ENCODE peak calls at places on chromosomes 6 and 20, in six cellular contexts. V is IMR-90, Y is H1, R is neuronal stem cell, D is H9, W is trophoblast cell. F is an unnamed sample.

GRCh38 chr6:157592566-157592965 is 211.6 kb downstream of the ZDHHC14 start:
- DNase-seq in V (no peak), Y (peak), R (no peak), D (no peak), W (no peak), F (no peak)

GRCh38 chr6:83308833-83309232 is 115.7 kb downstream of the RWDD2A start:
- DNase-seq in V (no peak), Y (no peak), R (no peak), D (no peak), W (no peak), F (no peak)

GRCh38 chr20:57090590-57091560 is 175.6 kb downstream of the BMP7 start:
- DNase-seq in V (no peak), Y (no peak), R (no peak), D (no peak), W (no peak), F (no peak)

GRCh38 chr6:143426025-143426424 is 24.5 kb downstream of the ADAT2 start:
- DNase-seq in V (no peak), Y (no peak), R (no peak), D (no peak), W (no peak), F (peak)

GRCh38 chr20:46122071-46122470 is 4.0 kb downstream of the CD40 start:
- DNase-seq in V (peak), Y (no peak), R (no peak), D (no peak), W (peak), F (peak)

GRCh38 chr6:125791151-125791819 is 525 bp downstream of the NCOA7 start:
- DNase-seq in V (peak), Y (no peak), R (no peak), D (peak), W (peak), F (peak)

GRCh38 chr6:163293286-163293685 is 121.2 kb upstream of the QKI start:
- DNase-seq in V (no peak), Y (no peak), R (no peak), D (no peak), W (no peak), F (no peak)

GRCh38 chr20:768426-768978 is at the start of gene SLC52A3:
- DNase-seq in V (no peak), Y (peak), R (no peak), D (peak), W (peak), F (no peak)

GRCh38 chr6:100808638-100809275 is 72.4 kb downstream of the ASCC3 start:
- DNase-seq in V (peak), Y (no peak), R (no peak), D (no peak), W (no peak), F (peak)

GRCh38 chr6:109421184-109421583 is 19.2 kb downstream of the PPIL6 start:
- DNase-seq in V (no peak), Y (no peak), R (no peak), D (no peak), W (peak), F (no peak)

GRCh38 chr6:46848684-46849360 is 55.6 kb downstream of the MEP1A start:
- DNase-seq in V (peak), Y (peak), R (peak), D (peak), W (peak), F (peak)

GRCh38 chr6:41464019-41464418 is 82.2 kb upstream of the FOXP4 start:
- DNase-seq in V (no peak), Y (no peak), R (no peak), D (no peak), W (no peak), F (no peak)

GRCh38 chr6:7905416-7905815 is 5.2 kb downstream of the TXNDC5 start:
- DNase-seq in V (peak), Y (no peak), R (no peak), D (no peak), W (no peak), F (no peak)

GRCh38 chr6:169099411-169100202 is 154.0 kb downstream of the THBS2 start:
- DNase-seq in V (peak), Y (peak), R (no peak), D (peak), W (peak), F (no peak)

GRCh38 chr6:31038559-31038958 is 28.3 kb downstream of the MUC22 start:
- DNase-seq in V (no peak), Y (no peak), R (no peak), D (no peak), W (no peak), F (no peak)

GRCh38 chr20:997016-997415 is 5.1 kb downstream of the RSPO4 start:
- DNase-seq in V (no peak), Y (no peak), R (no peak), D (no peak), W (no peak), F (no peak)

GRCh38 chr6:50829898-50830439 is 11.3 kb downstream of the TFAP2B start:
- DNase-seq in V (no peak), Y (no peak), R (no peak), D (no peak), W (no peak), F (no peak)

GRCh38 chr6:21005816-21006553 is 471.7 kb downstream of the CDKAL1 start:
- DNase-seq in V (peak), Y (no peak), R (no peak), D (no peak), W (no peak), F (peak)

GRCh38 chr6:157240059-157240959 is 83.0 kb downstream of the TMEM242 start:
- DNase-seq in V (peak), Y (no peak), R (no peak), D (no peak), W (no peak), F (peak)

GRCh38 chr6:2387445-2387844 is 142.0 kb upstream of the GMDS start:
- DNase-seq in V (no peak), Y (no peak), R (no peak), D (no peak), W (no peak), F (no peak)

GRCh38 chr6:95203153-95203754 is 374.1 kb upstream of the MANEA start:
- DNase-seq in V (peak), Y (no peak), R (peak), D (no peak), W (peak), F (peak)

GRCh38 chr6:152984387-152984872 is 1.6 kb upstream of the FBXO5 start:
- DNase-seq in V (no peak), Y (no peak), R (no peak), D (no peak), W (no peak), F (no peak)

GRCh38 chr6:164085552-164086325 is 671.2 kb downstream of the QKI start:
- DNase-seq in V (no peak), Y (no peak), R (peak), D (peak), W (no peak), F (peak)

GRCh38 chr20:63694596-63695418 is 1.6 kb upstream of the TNFRSF6B start:
- DNase-seq in V (no peak), Y (no peak), R (no peak), D (no peak), W (no peak), F (no peak)

GRCh38 chr20:61503106-61503505 is 251.0 kb downstream of the CDH4 start:
- DNase-seq in V (no peak), Y (no peak), R (no peak), D (no peak), W (no peak), F (no peak)

GRCh38 chr20:61500791-61501321 is 248.8 kb downstream of the CDH4 start:
- DNase-seq in V (peak), Y (no peak), R (no peak), D (peak), W (peak), F (peak)

GRCh38 chr20:61497029-61497627 is 245.1 kb downstream of the CDH4 start:
- DNase-seq in V (no peak), Y (no peak), R (no peak), D (no peak), W (no peak), F (no peak)

GRCh38 chr20:61502433-61502832 is 250.4 kb downstream of the CDH4 start:
- DNase-seq in V (peak), Y (no peak), R (no peak), D (no peak), W (no peak), F (peak)

DNA sequence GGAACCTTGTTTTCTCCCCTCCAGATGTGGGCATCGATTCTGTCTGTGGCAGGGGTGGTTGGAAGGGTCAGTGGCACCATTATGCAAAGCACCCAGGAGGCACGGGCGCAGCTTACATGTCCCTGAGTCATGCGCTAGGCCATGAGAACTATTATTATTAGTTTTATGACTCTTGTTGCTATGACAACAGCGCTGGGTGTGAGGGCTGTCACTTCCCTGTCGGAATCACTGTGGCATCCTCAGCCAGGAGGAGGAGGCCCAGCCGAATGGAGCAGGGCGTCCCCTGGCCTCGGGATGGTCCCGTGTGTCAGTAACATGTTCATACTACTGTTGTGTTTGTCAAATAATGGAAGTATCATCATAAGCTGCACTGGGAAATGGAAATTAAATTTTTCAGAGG is 247.8 kb downstream of the CDH4 start:
- DNase-seq in V (peak), Y (no peak), R (no peak), D (no peak), W (no peak), F (peak)
- H2AK5ac ChIP-seq in V (no peak), Y (peak), R (peak), D (no peak), W (no peak), F (no peak)

DNA sequence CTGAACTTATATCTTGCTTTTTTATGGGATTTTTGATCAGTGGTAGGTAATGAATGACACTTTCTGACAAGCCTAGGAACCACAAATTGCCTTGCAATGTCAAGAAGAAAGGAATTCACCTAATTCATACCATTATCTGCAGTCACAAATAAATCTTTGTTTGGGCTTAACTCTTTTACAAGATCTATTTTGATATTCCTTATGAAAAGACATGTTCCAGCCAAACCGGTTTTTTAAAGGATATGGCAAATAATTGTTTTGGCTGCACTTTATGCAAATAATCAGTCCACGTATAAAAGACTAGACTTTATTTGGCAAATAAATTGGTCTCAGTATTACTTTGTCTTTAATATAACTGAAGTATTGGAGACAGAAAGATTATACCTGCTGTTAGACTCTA is 771.7 kb upstream of the ADGRB3 start:
- DNase-seq in V (no peak), Y (no peak), R (no peak), D (no peak), W (no peak), F (no peak)
- H4K8ac ChIP-seq in V (no peak), Y (no peak), R (no peak), D (no peak), W (no peak), F (no peak)

GRCh38 chr6:36015666-36016065 is 8.8 kb downstream of the SLC26A8 start:
- DNase-seq in V (no peak), Y (no peak), R (no peak), D (no peak), W (no peak), F (no peak)

GRCh38 chr6:36018339-36018738 is 6.1 kb downstream of the SLC26A8 start:
- DNase-seq in V (no peak), Y (no peak), R (no peak), D (no peak), W (peak), F (no peak)

GRCh38 chr6:36024154-36024760 is at the start of gene SLC26A8:
- DNase-seq in V (no peak), Y (peak), R (no peak), D (peak), W (peak), F (no peak)

GRCh38 chr6:36019167-36019566 is 5.3 kb downstream of the SLC26A8 start:
- DNase-seq in V (no peak), Y (no peak), R (no peak), D (no peak), W (no peak), F (no peak)
- H4K91ac ChIP-seq in V (no peak), Y (no peak), R (no peak), D (no peak), W (no peak), F (no peak)

GRCh38 chr20:31720486-31721407 is 1.9 kb downstream of the BCL2L1 start:
- DNase-seq in V (no peak), Y (no peak), R (no peak), D (no peak), W (no peak), F (no peak)
- H2AK5ac ChIP-seq in V (peak), Y (peak), R (no peak), D (no peak), W (peak), F (peak)

DNA sequence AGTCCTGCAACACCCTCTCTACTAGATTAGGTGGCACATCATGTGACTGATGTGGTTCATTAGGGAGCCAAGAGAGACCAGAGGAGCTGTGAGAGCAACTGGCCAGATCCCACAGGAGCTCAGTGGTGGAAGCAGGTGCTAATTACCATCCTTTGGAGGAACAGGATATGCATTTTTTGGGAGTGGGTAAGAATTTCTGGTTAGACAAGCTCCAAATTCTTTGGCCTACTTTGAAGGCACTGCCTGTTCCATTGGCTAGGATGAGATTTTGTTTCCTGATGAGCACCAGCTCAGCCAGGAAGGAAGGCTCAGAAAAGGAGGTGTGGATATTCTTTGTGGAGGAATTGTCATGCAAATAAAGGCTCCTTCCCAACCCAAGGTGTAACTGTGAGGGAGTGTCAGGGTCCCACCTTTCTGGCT is 130.3 kb upstream of the BMP2 start:
- DNase-seq in V (no peak), Y (no peak), R (no peak), D (peak), W (no peak), F (no peak)
- H4K8ac ChIP-seq in V (no peak), Y (no peak), R (no peak), D (no peak), W (no peak), F (no peak)

GRCh38 chr20:50801747-50802125 is 6.9 kb downstream of the BCAS4 start:
- DNase-seq in V (no peak), Y (no peak), R (no peak), D (no peak), W (no peak), F (no peak)

GRCh38 chr20:50804453-50805348 is 9.8 kb downstream of the BCAS4 start:
- DNase-seq in V (no peak), Y (no peak), R (no peak), D (no peak), W (peak), F (no peak)

GRCh38 chr20:50806126-50806768 is 11.4 kb downstream of the BCAS4 start:
- DNase-seq in V (no peak), Y (no peak), R (no peak), D (no peak), W (no peak), F (no peak)

GRCh38 chr20:50802289-50802688 is 7.4 kb downstream of the BCAS4 start:
- DNase-seq in V (no peak), Y (no peak), R (no peak), D (no peak), W (no peak), F (no peak)

GRCh38 chr20:50805349-50805684 is 10.5 kb downstream of the BCAS4 start:
- DNase-seq in V (no peak), Y (no peak), R (no peak), D (no peak), W (no peak), F (no peak)
- H4K91ac ChIP-seq in V (no peak), Y (no peak), R (no peak), D (no peak), W (no peak), F (no peak)

GRCh38 chr6:27956941-27957340 is at the start of gene OR2B6:
- DNase-seq in V (no peak), Y (no peak), R (no peak), D (no peak), W (no peak), F (no peak)

GRCh38 chr6:27962506-27962905 is 5.5 kb downstream of the OR2B6 start:
- DNase-seq in V (no peak), Y (no peak), R (no peak), D (no peak), W (no peak), F (no peak)

DNA sequence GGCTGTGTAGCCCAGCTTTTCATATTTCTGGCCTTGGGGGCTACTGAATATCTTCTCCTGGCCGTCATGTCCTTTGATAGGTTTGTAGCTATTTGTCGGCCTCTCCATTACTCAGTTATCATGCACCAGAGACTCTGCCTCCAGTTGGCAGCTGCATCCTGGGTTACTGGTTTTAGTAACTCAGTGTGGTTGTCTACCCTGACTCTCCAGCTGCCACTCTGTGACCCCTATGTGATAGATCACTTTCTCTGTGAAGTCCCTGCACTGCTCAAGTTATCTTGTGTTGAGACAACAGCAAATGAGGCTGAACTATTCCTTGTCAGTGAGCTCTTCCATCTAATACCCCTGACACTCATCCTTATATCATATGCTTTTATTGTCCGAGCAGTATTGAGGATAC is 485 bp downstream of the OR2B6 start:
- DNase-seq in V (no peak), Y (no peak), R (no peak), D (no peak), W (no peak), F (no peak)
- H2AK5ac ChIP-seq in V (no peak), Y (no peak), R (no peak), D (no peak), W (no peak), F (no peak)

GRCh38 chr6:113187671-113188070 is 669.5 kb upstream of the MARCKS start:
- DNase-seq in V (peak), Y (no peak), R (no peak), D (no peak), W (no peak), F (no peak)

GRCh38 chr6:113185299-113185698 is 671.8 kb upstream of the MARCKS start:
- DNase-seq in V (peak), Y (no peak), R (no peak), D (no peak), W (peak), F (peak)

GRCh38 chr6:113184736-113185135 is 672.4 kb upstream of the MARCKS start:
- DNase-seq in V (peak), Y (no peak), R (no peak), D (no peak), W (no peak), F (no peak)

GRCh38 chr6:113194090-113194489 is 663.1 kb upstream of the MARCKS start:
- DNase-seq in V (no peak), Y (no peak), R (no peak), D (no peak), W (no peak), F (no peak)

GRCh38 chr6:113190170-113190569 is 667.0 kb upstream of the MARCKS start:
- DNase-seq in V (no peak), Y (no peak), R (no peak), D (no peak), W (no peak), F (no peak)
- H4K8ac ChIP-seq in V (no peak), Y (no peak), R (no peak), D (no peak), W (no peak), F (no peak)

DNA sequence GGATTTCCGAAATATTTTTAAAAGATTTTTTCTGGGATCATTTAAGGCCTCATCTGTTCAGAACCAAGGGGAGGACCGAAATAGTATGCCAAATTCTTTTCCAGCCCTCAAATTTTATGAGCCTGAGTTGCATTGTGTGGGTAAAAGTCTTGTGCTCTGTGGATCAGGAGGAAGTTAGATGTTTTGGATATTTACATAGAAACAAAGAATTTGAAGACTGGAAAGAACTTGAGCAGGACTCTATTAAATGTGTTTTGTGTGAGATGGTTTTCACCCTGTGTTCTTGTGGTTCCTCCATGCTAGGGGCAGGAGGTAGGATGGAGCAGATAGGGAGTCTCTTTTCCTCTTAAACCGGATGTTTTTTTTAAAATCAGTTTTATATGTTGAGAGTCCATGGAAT is 329.1 kb downstream of the LAMA2 start:
- DNase-seq in V (no peak), Y (no peak), R (no peak), D (no peak), W (peak), F (no peak)
- H4K91ac ChIP-seq in V (no peak), Y (no peak), R (no peak), D (no peak), W (no peak), F (no peak)

GRCh38 chr6:139742671-139743070 is 368.2 kb upstream of the CITED2 start:
- DNase-seq in V (no peak), Y (no peak), R (no peak), D (no peak), W (no peak), F (no peak)
- H2AK5ac ChIP-seq in V (no peak), Y (no peak), R (no peak), D (no peak), W (no peak), F (no peak)

F was measured in mesenchymal stem cell.